ENCODE peak calls at places on chromosomes 5 and 9, in four cellular contexts. Y is nephron progenitor cell, V is HS-5, B is hippocampal formation. L is an unnamed sample.

GRCh38 chr9:22357016-22357415 is 89.6 kb upstream of the DMRTA1 start:
- DNase-seq in Y (no peak), V (no peak), B (no peak), L (no peak)

GRCh38 chr5:14753947-14754346 is 89.4 kb downstream of the OTULIN start:
- DNase-seq in Y (no peak), V (no peak), B (no peak), L (no peak)

GRCh38 chr9:103928452-103928851 is 165.7 kb upstream of the SMC2 start:
- DNase-seq in Y (no peak), V (no peak), B (no peak), L (no peak)

GRCh38 chr5:61450170-61450815 is 118.2 kb downstream of the ZSWIM6 start:
- DNase-seq in Y (no peak), V (peak), B (no peak), L (no peak)

GRCh38 chr5:150043657-150044333 is 42.6 kb downstream of the CSF1R start:
- DNase-seq in Y (no peak), V (no peak), B (no peak), L (no peak)

GRCh38 chr9:115391166-115391825 is 273.3 kb upstream of the TNC start:
- DNase-seq in Y (no peak), V (no peak), B (no peak), L (no peak)

GRCh38 chr5:133331866-133332731 is 280.2 kb downstream of the FSTL4 start:
- DNase-seq in Y (no peak), V (no peak), B (no peak), L (no peak)

GRCh38 chr5:3613726-3614125 is 18.1 kb downstream of the IRX1 start:
- DNase-seq in Y (no peak), V (no peak), B (no peak), L (no peak)

GRCh38 chr5:119397518-119398380 is 41.9 kb downstream of the TNFAIP8 start:
- DNase-seq in Y (no peak), V (peak), B (no peak), L (no peak)

GRCh38 chr5:89168766-89169165 is 285.8 kb upstream of the MEF2C start:
- DNase-seq in Y (no peak), V (no peak), B (no peak), L (no peak)

GRCh38 chr5:59873113-59873512 is 20.4 kb downstream of the PDE4D start:
- DNase-seq in Y (no peak), V (peak), B (no peak), L (no peak)

GRCh38 chr5:142613231-142613630 is 72.7 kb downstream of the FGF1 start:
- DNase-seq in Y (no peak), V (peak), B (no peak), L (no peak)